ENCODE peak calls at places on chromosomes 6 and 20, in six cellular contexts. O is GM13977, R is breast epithelium, V is B cell, G is OCI-LY7, K is upper lobe of right lung. A is an unnamed sample.

GRCh38 chr20:64111841-64112641 is 4.7 kb upstream of the NPBWR2 start:
- DNase-seq in O (no peak), R (peak; percentile 8), V (no peak), G (no peak), K (peak; percentile 61), A (no peak)

GRCh38 chr6:146650799-146651481 is 52.2 kb downstream of the ADGB start:
- DNase-seq in O (no peak), R (no peak), V (no peak), G (no peak), K (no peak), A (no peak)

GRCh38 chr6:16854986-16855385 is 93.7 kb upstream of the ATXN1 start:
- DNase-seq in O (peak; percentile 37), R (no peak), V (no peak), G (no peak), K (no peak), A (no peak)

GRCh38 chr6:143299253-143300166 is 151.0 kb downstream of the ADAT2 start:
- DNase-seq in O (peak; percentile 39), R (no peak), V (no peak), G (no peak), K (no peak), A (peak; percentile 41)

GRCh38 chr6:112979830-112980229 is 632.7 kb downstream of the RFPL4B start:
- DNase-seq in O (no peak), R (no peak), V (no peak), G (no peak), K (no peak), A (no peak)

GRCh38 chr6:25312034-25312620 is 33.0 kb downstream of the CARMIL1 start:
- DNase-seq in O (no peak), R (no peak), V (no peak), G (no peak), K (no peak), A (no peak)

GRCh38 chr20:31988430-31989015 is 20.6 kb downstream of the XKR7 start:
- DNase-seq in O (no peak), R (no peak), V (no peak), G (no peak), K (no peak), A (no peak)

GRCh38 chr6:159306134-159306537 is 136.9 kb downstream of the FNDC1 start:
- DNase-seq in O (no peak), R (no peak), V (no peak), G (peak; percentile 15), K (no peak), A (no peak)

GRCh38 chr6:33161354-33162320 is 30.6 kb downstream of the COL11A2 start:
- DNase-seq in O (peak; percentile 90), R (peak; percentile 55), V (peak; percentile 90), G (peak; percentile 71), K (peak; percentile 93), A (peak; percentile 92)

GRCh38 chr6:140051521-140052455 is 677.3 kb upstream of the CITED2 start:
- DNase-seq in O (no peak), R (no peak), V (no peak), G (no peak), K (no peak), A (no peak)

GRCh38 chr6:42644211-42644610 is 78.2 kb downstream of the PRPH2 start:
- DNase-seq in O (no peak), R (no peak), V (no peak), G (no peak), K (no peak), A (no peak)

GRCh38 chr6:1381397-1382330 is 7.7 kb upstream of the FOXF2 start:
- DNase-seq in O (peak; percentile 83), R (no peak), V (peak; percentile 74), G (peak; percentile 37), K (peak; percentile 82), A (peak; percentile 76)

GRCh38 chr6:30263734-30264133 is 50.5 kb upstream of the TRIM26 start:
- DNase-seq in O (no peak), R (no peak), V (no peak), G (no peak), K (no peak), A (no peak)

GRCh38 chr6:79548310-79548709 is 11.1 kb upstream of the LCA5 start:
- DNase-seq in O (no peak), R (no peak), V (no peak), G (no peak), K (no peak), A (no peak)

GRCh38 chr6:53615633-53616449 is 49.7 kb downstream of the KLHL31 start:
- DNase-seq in O (no peak), R (no peak), V (no peak), G (no peak), K (no peak), A (no peak)

GRCh38 chr20:53576586-53577318 is 16.9 kb downstream of the ZNF217 start:
- DNase-seq in O (no peak), R (no peak), V (no peak), G (no peak), K (no peak), A (no peak)

GRCh38 chr20:48209102-48209501 is 423.8 kb upstream of the SULF2 start:
- DNase-seq in O (no peak), R (no peak), V (no peak), G (no peak), K (no peak), A (no peak)

GRCh38 chr20:63734111-63734945 is 2.1 kb upstream of the LIME1 start:
- DNase-seq in O (no peak), R (no peak), V (no peak), G (no peak), K (no peak), A (peak; percentile 16)

GRCh38 chr6:73579851-73580246 is 59.0 kb upstream of the EEF1A1 start:
- DNase-seq in O (no peak), R (peak; percentile 30), V (no peak), G (no peak), K (no peak), A (no peak)

GRCh38 chr6:153215242-153215641 is 84.2 kb upstream of the RGS17 start:
- DNase-seq in O (no peak), R (no peak), V (no peak), G (no peak), K (no peak), A (no peak)

GRCh38 chr6:97586344-97586743 is 303.3 kb upstream of the MMS22L start:
- DNase-seq in O (peak; percentile 7), R (no peak), V (no peak), G (no peak), K (no peak), A (no peak)

GRCh38 chr6:166554316-166554715 is 32.2 kb downstream of the RAMACL start:
- DNase-seq in O (no peak), R (no peak), V (no peak), G (no peak), K (no peak), A (no peak)

GRCh38 chr6:138374815-138375214 is 2.9 kb upstream of the SMIM28 start:
- DNase-seq in O (no peak), R (no peak), V (no peak), G (no peak), K (no peak), A (no peak)

GRCh38 chr6:110098511-110099116 is 80.9 kb downstream of the WASF1 start:
- DNase-seq in O (no peak), R (peak; percentile 18), V (no peak), G (no peak), K (no peak), A (no peak)

GRCh38 chr6:3318226-3318625 is 59.5 kb downstream of the PSMG4 start:
- DNase-seq in O (no peak), R (no peak), V (no peak), G (no peak), K (no peak), A (no peak)

GRCh38 chr6:139398658-139399057 is 24.2 kb upstream of the CITED2 start:
- DNase-seq in O (no peak), R (no peak), V (no peak), G (no peak), K (no peak), A (no peak)

GRCh38 chr20:47988601-47989116 is 203.4 kb upstream of the SULF2 start:
- DNase-seq in O (no peak), R (no peak), V (no peak), G (no peak), K (no peak), A (no peak)

GRCh38 chr6:37365791-37366190 is 12.0 kb downstream of the RNF8 start:
- DNase-seq in O (no peak), R (no peak), V (no peak), G (no peak), K (no peak), A (no peak)

GRCh38 chr6:11378639-11379038 is 146.2 kb upstream of the NEDD9 start:
- DNase-seq in O (no peak), R (no peak), V (no peak), G (no peak), K (no peak), A (no peak)

DNA sequence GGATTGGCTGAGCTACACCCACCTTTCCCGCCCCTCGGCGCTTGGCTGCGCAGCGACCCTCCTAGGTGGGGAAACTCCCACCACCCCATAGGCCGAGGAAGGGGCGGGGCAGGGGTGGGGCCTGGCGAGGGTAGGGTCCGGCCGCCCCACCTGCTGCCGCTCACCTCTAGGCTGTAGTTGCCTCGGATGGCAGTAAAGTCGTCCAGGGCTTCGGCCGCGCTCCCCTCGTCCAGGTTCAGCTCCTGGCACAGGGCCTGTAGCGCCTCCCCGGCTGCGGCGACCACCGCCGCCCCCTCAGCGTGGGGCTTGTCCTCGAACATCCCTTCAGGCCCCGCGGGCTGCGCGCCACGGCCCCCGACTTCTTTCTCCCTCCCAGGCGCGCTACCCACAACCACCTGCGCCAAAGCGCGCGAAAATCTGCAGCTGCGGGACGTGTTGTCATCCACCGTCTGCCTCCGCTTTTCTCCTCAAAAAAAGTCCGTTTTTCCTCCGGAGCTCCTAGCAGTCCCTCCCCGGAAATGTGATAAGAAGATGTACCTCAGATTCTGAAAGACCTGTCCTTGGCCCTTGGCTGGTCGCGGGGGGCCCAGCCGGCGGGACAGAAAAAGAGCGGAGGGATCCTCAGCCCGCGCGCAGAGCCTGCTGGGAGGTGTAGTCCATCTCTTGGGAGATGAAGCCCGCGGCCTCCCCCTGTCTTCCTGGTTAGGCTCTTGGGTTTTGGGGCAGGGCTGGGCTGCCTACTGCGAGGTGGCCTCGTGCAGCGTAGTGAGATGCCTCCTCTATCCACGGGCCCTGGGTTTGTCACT is at the start of gene RBL1:
- DNase-seq in O (peak; percentile 85), R (peak; percentile 48), V (peak; percentile 92), G (peak; percentile 96), K (peak; percentile 92), A (peak; percentile 87)
- TF ChIP-seq CTCF in O (peak; percentile 28), R (no peak), V (peak; percentile 13), G (peak; percentile 31), K (peak; percentile 34), A (peak; percentile 17)

GRCh38 chr6:54992789-54993188 is 146.2 kb downstream of the FAM83B start:
- DNase-seq in O (peak; percentile 20), R (no peak), V (no peak), G (peak; percentile 15), K (no peak), A (no peak)
- TF ChIP-seq CTCF in O (peak; percentile 59), R (no peak), V (no peak), G (peak; percentile 75), K (peak; percentile 9), A (no peak)

GRCh38 chr6:52098649-52099184 is 11.3 kb upstream of the PKHD1 start:
- DNase-seq in O (no peak), R (no peak), V (no peak), G (no peak), K (no peak), A (no peak)
- TF ChIP-seq CTCF in O (no peak), R (no peak), V (no peak), G (no peak), K (no peak), A (no peak)

GRCh38 chr6:126335210-126335609 is 4.7 kb upstream of the CENPW start:
- DNase-seq in O (no peak), R (no peak), V (no peak), G (no peak), K (no peak), A (no peak)
- TF ChIP-seq CTCF in O (no peak), R (no peak), V (no peak), G (peak; percentile 13), K (no peak), A (no peak)